ENCODE peak calls at places on chromosomes 16 and 17, in five cellular contexts. Z is lung, I is mesendoderm, P is small intestine, R is cardiac muscle cell. Q is an unnamed sample.

GRCh38 chr16:55249361-55249760 is 74.6 kb upstream of the IRX6 start:
- DNase-seq in Z (no peak), I (no peak), P (no peak), R (no peak), Q (no peak)

GRCh38 chr17:66855204-66855603 is 20.3 kb downstream of the CACNG5 start:
- DNase-seq in Z (no peak), I (no peak), P (no peak), R (no peak), Q (no peak)

GRCh38 chr16:4139968-4140367 is 23.7 kb upstream of the ADCY9 start:
- DNase-seq in Z (no peak), I (no peak), P (no peak), R (no peak), Q (no peak)

GRCh38 chr17:3907483-3908216 is 8.6 kb downstream of the P2RX1 start:
- DNase-seq in Z (no peak), I (peak), P (no peak), R (no peak), Q (no peak)

GRCh38 chr16:10557750-10558149 is 22.6 kb downstream of the EMP2 start:
- DNase-seq in Z (no peak), I (no peak), P (no peak), R (no peak), Q (no peak)

GRCh38 chr16:11201498-11202259 is 54.3 kb downstream of the SOCS1 start:
- DNase-seq in Z (no peak), I (peak), P (peak), R (no peak), Q (no peak)

GRCh38 chr16:29975811-29976511 is 2.3 kb downstream of the TAOK2 start:
- DNase-seq in Z (no peak), I (no peak), P (no peak), R (no peak), Q (no peak)

GRCh38 chr17:36697907-36698526 is 96.6 kb downstream of the MRM1 start:
- DNase-seq in Z (no peak), I (peak), P (no peak), R (peak), Q (no peak)

GRCh38 chr16:11145173-11145820 is 110.7 kb downstream of the SOCS1 start:
- DNase-seq in Z (no peak), I (no peak), P (no peak), R (no peak), Q (no peak)

GRCh38 chr17:888998-889401 is 90.6 kb downstream of the NXN start:
- DNase-seq in Z (no peak), I (no peak), P (no peak), R (no peak), Q (no peak)

GRCh38 chr17:40317880-40318834 is 9.2 kb downstream of the RARA start:
- DNase-seq in Z (peak), I (peak), P (peak), R (peak), Q (peak)

GRCh38 chr17:48718162-48718780 is 4.0 kb downstream of the PRAC1 start:
- DNase-seq in Z (no peak), I (no peak), P (no peak), R (peak), Q (no peak)

GRCh38 chr17:48605409-48605864 is 651 bp upstream of the HOXB6 start:
- DNase-seq in Z (no peak), I (no peak), P (no peak), R (no peak), Q (no peak)

GRCh38 chr17:44546711-44547606 is 10.3 kb upstream of the FZD2 start:
- DNase-seq in Z (no peak), I (no peak), P (no peak), R (no peak), Q (no peak)

GRCh38 chr16:75580-76501 is 2.2 kb upstream of the MPG start:
- DNase-seq in Z (peak), I (peak), P (no peak), R (no peak), Q (no peak)

GRCh38 chr17:13209091-13209490 is 191.3 kb upstream of the ELAC2 start:
- DNase-seq in Z (no peak), I (no peak), P (no peak), R (no peak), Q (no peak)

GRCh38 chr17:10032142-10032541 is 127.1 kb upstream of the RCVRN start:
- DNase-seq in Z (no peak), I (no peak), P (no peak), R (no peak), Q (no peak)

GRCh38 chr17:48499248-48499647 is 31.6 kb downstream of the HOXB1 start:
- DNase-seq in Z (no peak), I (no peak), P (no peak), R (no peak), Q (no peak)

GRCh38 chr17:63910096-63910495 is 962 bp downstream of the CSHL1 start:
- DNase-seq in Z (no peak), I (no peak), P (no peak), R (no peak), Q (no peak)

GRCh38 chr17:8186787-8187516 is 3.0 kb downstream of the BORCS6 start:
- DNase-seq in Z (peak), I (peak), P (peak), R (peak), Q (peak)

GRCh38 chr17:77254961-77255741 is 114.4 kb downstream of the SEC14L1 start:
- DNase-seq in Z (peak), I (peak), P (no peak), R (no peak), Q (no peak)

GRCh38 chr16:55697867-55698266 is 42.1 kb downstream of the SLC6A2 start:
- DNase-seq in Z (no peak), I (no peak), P (no peak), R (no peak), Q (no peak)

GRCh38 chr17:79852748-79853147 is 13.5 kb upstream of the CBX4 start:
- DNase-seq in Z (no peak), I (no peak), P (peak), R (no peak), Q (no peak)

GRCh38 chr16:73361061-73361460 is 313.1 kb upstream of the ZFHX3 start:
- DNase-seq in Z (no peak), I (no peak), P (no peak), R (no peak), Q (no peak)

GRCh38 chr17:1030684-1031557 is 34.0 kb downstream of the TIMM22 start:
- DNase-seq in Z (no peak), I (no peak), P (no peak), R (no peak), Q (no peak)

GRCh38 chr16:6189216-6189615 is 1091.6 kb upstream of the EEF2KMT start:
- DNase-seq in Z (no peak), I (no peak), P (no peak), R (no peak), Q (no peak)

GRCh38 chr17:67574658-67575293 is 143.0 kb upstream of the NOL11 start:
- DNase-seq in Z (no peak), I (no peak), P (no peak), R (no peak), Q (no peak)

GRCh38 chr17:44417553-44417952 is 28.1 kb upstream of the ITGA2B start:
- DNase-seq in Z (no peak), I (peak), P (no peak), R (no peak), Q (no peak)

GRCh38 chr17:82399601-82400101 is 18.5 kb upstream of the HEXD start:
- DNase-seq in Z (no peak), I (no peak), P (no peak), R (no peak), Q (no peak)

GRCh38 chr16:899678-900060 is 71.1 kb downstream of the LMF1 start:
- DNase-seq in Z (no peak), I (no peak), P (no peak), R (no peak), Q (no peak)

GRCh38 chr17:9346296-9346926 is 229.2 kb downstream of the STX8 start:
- DNase-seq in Z (no peak), I (no peak), P (no peak), R (no peak), Q (no peak)

GRCh38 chr16:66273644-66274334 is 92.7 kb upstream of the CDH5 start:
- DNase-seq in Z (no peak), I (peak), P (no peak), R (no peak), Q (no peak)

GRCh38 chr17:29949708-29950107 is 8.3 kb downstream of the EFCAB5 start:
- DNase-seq in Z (no peak), I (no peak), P (no peak), R (no peak), Q (no peak)

GRCh38 chr16:12377497-12377896 is 401.0 kb downstream of the SNX29 start:
- DNase-seq in Z (no peak), I (no peak), P (no peak), R (no peak), Q (no peak)

GRCh38 chr17:37299257-37299985 is 76.4 kb upstream of the C17orf78 start:
- DNase-seq in Z (no peak), I (peak), P (no peak), R (no peak), Q (no peak)

GRCh38 chr16:27983244-27983643 is 80.3 kb downstream of the GSG1L start:
- DNase-seq in Z (no peak), I (no peak), P (no peak), R (no peak), Q (no peak)

GRCh38 chr16:67291461-67291860 is 12.1 kb downstream of the PLEKHG4 start:
- DNase-seq in Z (no peak), I (no peak), P (no peak), R (no peak), Q (no peak)

GRCh38 chr16:8634991-8635736 is 13.7 kb downstream of the METTL22 start:
- DNase-seq in Z (no peak), I (peak), P (no peak), R (peak), Q (no peak)

GRCh38 chr17:17416007-17416399 is 60.8 kb upstream of the MED9 start:
- DNase-seq in Z (no peak), I (peak), P (peak), R (peak), Q (no peak)

GRCh38 chr16:31072540-31073072 is 1.4 kb downstream of the ZNF668 start:
- DNase-seq in Z (no peak), I (peak), P (peak), R (no peak), Q (no peak)

GRCh38 chr16:50747206-50747956 is 5.5 kb downstream of the CYLD start:
- DNase-seq in Z (no peak), I (peak), P (peak), R (no peak), Q (no peak)

GRCh38 chr16:50756466-50756865 is 14.6 kb downstream of the CYLD start:
- DNase-seq in Z (no peak), I (peak), P (no peak), R (no peak), Q (no peak)

GRCh38 chr16:50751528-50751927 is 9.6 kb downstream of the CYLD start:
- DNase-seq in Z (no peak), I (no peak), P (no peak), R (no peak), Q (no peak)

DNA sequence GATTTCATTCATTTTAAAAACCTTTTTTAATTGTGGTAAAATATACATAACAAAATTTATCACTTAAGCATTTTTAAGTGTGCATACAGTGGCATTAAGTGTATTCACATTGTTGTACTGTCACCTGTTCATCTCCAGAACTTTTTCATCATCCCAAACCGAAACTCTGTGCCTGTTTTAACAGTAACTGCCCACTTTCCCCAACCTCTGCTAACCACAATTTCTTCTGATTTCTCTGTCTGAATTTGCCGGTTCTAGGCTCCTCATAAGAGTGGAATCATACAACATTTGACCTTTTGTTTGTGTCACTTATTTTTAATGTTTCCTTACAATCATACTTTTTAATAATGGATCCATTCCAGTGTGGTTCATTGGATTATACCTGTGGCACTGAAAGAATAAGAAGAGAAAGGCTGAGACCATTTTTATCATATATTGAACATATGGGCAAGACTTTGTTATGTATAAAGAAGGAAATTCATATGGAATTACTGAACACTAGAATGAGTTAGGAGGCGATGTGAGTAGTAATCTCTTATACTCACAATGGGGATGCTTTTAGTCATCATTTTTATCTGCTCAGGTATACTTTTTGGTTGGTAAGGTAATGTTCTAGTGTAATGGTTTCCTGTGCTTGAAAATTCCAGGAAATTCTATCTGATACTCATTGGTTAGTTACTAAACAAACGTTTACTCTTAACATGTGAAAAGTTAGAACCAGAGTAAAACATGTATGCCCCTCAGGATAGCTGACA is 10.8 kb downstream of the CYLD start:
- DNase-seq in Z (no peak), I (no peak), P (no peak), R (no peak), Q (no peak)
- H3K27ac ChIP-seq in Z (no peak), I (no peak), P (no peak), R (no peak), Q (peak)

GRCh38 chr17:20092292-20092867 is 83.2 kb downstream of the SPECC1 start:
- DNase-seq in Z (no peak), I (no peak), P (no peak), R (no peak), Q (no peak)
- H3K27ac ChIP-seq in Z (no peak), I (no peak), P (no peak), R (no peak), Q (peak)

DNA sequence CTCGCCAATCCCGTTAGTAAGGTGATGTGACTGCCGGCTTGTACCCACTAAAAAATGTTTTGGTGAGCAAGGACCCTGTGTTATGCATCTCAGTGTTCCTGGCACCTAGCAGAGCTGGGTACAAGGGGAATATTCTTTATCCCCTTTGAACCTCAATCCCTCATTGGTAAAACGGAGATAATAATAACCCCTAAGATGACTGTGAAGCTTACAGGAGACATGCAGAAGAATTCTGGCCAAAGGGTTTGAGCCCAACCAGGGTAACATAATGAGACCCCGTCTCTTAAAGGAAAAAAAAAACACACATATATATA is 896 bp downstream of the GGA2 start:
- DNase-seq in Z (no peak), I (peak), P (no peak), R (no peak), Q (no peak)
- H3K27ac ChIP-seq in Z (peak), I (no peak), P (no peak), R (peak), Q (no peak)

GRCh38 chr17:68707032-68707431 is 105.9 kb upstream of the FAM20A start:
- DNase-seq in Z (no peak), I (no peak), P (no peak), R (no peak), Q (no peak)
- H3K27ac ChIP-seq in Z (no peak), I (no peak), P (no peak), R (no peak), Q (no peak)

GRCh38 chr16:74752258-74752657 is 22.4 kb downstream of the FA2H start:
- DNase-seq in Z (no peak), I (no peak), P (no peak), R (no peak), Q (no peak)
- H3K27ac ChIP-seq in Z (no peak), I (no peak), P (no peak), R (no peak), Q (peak)

GRCh38 chr17:75524269-75524970 is 1.1 kb upstream of the LLGL2 start:
- DNase-seq in Z (no peak), I (no peak), P (no peak), R (no peak), Q (no peak)
- H3K27ac ChIP-seq in Z (peak), I (no peak), P (peak), R (no peak), Q (peak)

Q was measured in caudate nucleus.